ENCODE peak calls at places on chromosomes 4 and X, in eight cellular contexts. I is activated T-helper 1 cell treated with Interleukin-2 at 50 U/mL for 16 hours, X is naive B cell, S is hepatic stellate cell, H is tibial artery, A is astrocyte of the spinal cord, V is NCI-H1694, U is aorta. F is an unnamed sample.

GRCh38 chrX:25020391-25021131 is 4.8 kb upstream of the ARX start:
- DNase-seq in I (no peak), X (peak), S (peak), H (no peak), A (no peak), V (no peak), U (no peak), F (peak)

GRCh38 chr4:2797545-2798305 is 4.8 kb downstream of the SH3BP2 start:
- DNase-seq in I (no peak), X (no peak), S (no peak), H (peak), A (no peak), V (peak), U (peak), F (peak)

GRCh38 chrX:72620550-72621145 is 48.0 kb upstream of the HDAC8 start:
- DNase-seq in I (no peak), X (no peak), S (peak), H (peak), A (peak), V (no peak), U (peak), F (no peak)

GRCh38 chr4:4647041-4647440 is 105.2 kb upstream of the STX18 start:
- DNase-seq in I (no peak), X (no peak), S (no peak), H (no peak), A (peak), V (no peak), U (no peak), F (no peak)

GRCh38 chrX:3501833-3502535 is 155.5 kb upstream of the MXRA5 start:
- DNase-seq in I (no peak), X (no peak), S (no peak), H (no peak), A (peak), V (peak), U (no peak), F (no peak)

GRCh38 chr4:42671431-42672194 is 14.7 kb upstream of the ATP8A1 start:
- DNase-seq in I (peak), X (no peak), S (no peak), H (no peak), A (no peak), V (no peak), U (no peak), F (peak)

GRCh38 chr4:117137143-117137542 is 51.8 kb upstream of the TRAM1L1 start:
- DNase-seq in I (no peak), X (no peak), S (no peak), H (no peak), A (peak), V (no peak), U (no peak), F (no peak)

GRCh38 chrX:108036298-108036973 is 8.4 kb upstream of the VSIG1 start:
- DNase-seq in I (no peak), X (no peak), S (peak), H (no peak), A (peak), V (no peak), U (no peak), F (no peak)

GRCh38 chrX:25523574-25523973 is 507.8 kb upstream of the ARX start:
- DNase-seq in I (no peak), X (no peak), S (peak), H (no peak), A (peak), V (peak), U (no peak), F (no peak)

GRCh38 chr4:2290974-2291704 is 29.2 kb upstream of the MXD4 start:
- DNase-seq in I (peak), X (peak), S (no peak), H (peak), A (no peak), V (no peak), U (peak), F (peak)

GRCh38 chr4:185779520-185779919 is 32.5 kb downstream of the SORBS2 start:
- DNase-seq in I (no peak), X (no peak), S (no peak), H (no peak), A (peak), V (no peak), U (no peak), F (no peak)

GRCh38 chr4:125833-126232 is 1.5 kb downstream of the ZNF718 start:
- DNase-seq in I (no peak), X (no peak), S (no peak), H (no peak), A (no peak), V (no peak), U (no peak), F (no peak)

GRCh38 chr4:166577639-166578038 is 656.7 kb downstream of the SPOCK3 start:
- DNase-seq in I (no peak), X (no peak), S (no peak), H (no peak), A (no peak), V (no peak), U (no peak), F (no peak)

GRCh38 chrX:111519215-111519614 is 7.8 kb downstream of the SERTM2 start:
- DNase-seq in I (no peak), X (no peak), S (no peak), H (no peak), A (peak), V (peak), U (no peak), F (no peak)

GRCh38 chr4:76301068-76301774 is 5.3 kb upstream of the STBD1 start:
- DNase-seq in I (no peak), X (no peak), S (peak), H (no peak), A (peak), V (no peak), U (no peak), F (no peak)

GRCh38 chr4:127604949-127605709 is 27.6 kb upstream of the INTU start:
- DNase-seq in I (no peak), X (no peak), S (peak), H (no peak), A (peak), V (peak), U (no peak), F (no peak)

GRCh38 chrX:139815771-139816170 is 107.8 kb upstream of the MCF2 start:
- DNase-seq in I (no peak), X (no peak), S (peak), H (no peak), A (peak), V (no peak), U (no peak), F (no peak)

GRCh38 chr4:113683143-113683542 is 78.4 kb downstream of the CAMK2D start:
- DNase-seq in I (peak), X (peak), S (no peak), H (no peak), A (no peak), V (no peak), U (no peak), F (peak)

GRCh38 chrX:136318895-136319597 is 18.3 kb downstream of the ADGRG4 start:
- DNase-seq in I (no peak), X (no peak), S (no peak), H (no peak), A (no peak), V (peak), U (no peak), F (no peak)

GRCh38 chrX:41526925-41527324 is 79.8 kb downstream of the NYX start:
- DNase-seq in I (no peak), X (no peak), S (no peak), H (no peak), A (peak), V (no peak), U (no peak), F (no peak)

GRCh38 chr4:54746228-54746627 is 88.5 kb downstream of the KIT start:
- DNase-seq in I (no peak), X (no peak), S (no peak), H (no peak), A (peak), V (no peak), U (no peak), F (no peak)

GRCh38 chrX:103793541-103793932 is 16.9 kb downstream of the PLP1 start:
- DNase-seq in I (no peak), X (no peak), S (no peak), H (no peak), A (no peak), V (no peak), U (no peak), F (no peak)

GRCh38 chrX:95950679-95951078 is 734.0 kb upstream of the DIAPH2 start:
- DNase-seq in I (no peak), X (no peak), S (no peak), H (no peak), A (no peak), V (no peak), U (no peak), F (no peak)

GRCh38 chrX:118724775-118725174 is 2.6 kb upstream of the IL13RA1 start:
- DNase-seq in I (no peak), X (no peak), S (peak), H (no peak), A (peak), V (no peak), U (no peak), F (no peak)